ENCODE peak calls at places on chromosomes 11 and 22, in seven cellular contexts. V, L, T, B, K, F and G are unnamed samples.

GRCh38 chr22:37060801-37061610 is 9.5 kb downstream of the KCTD17 start:
- DNase-seq in V (no peak), L (no peak), T (no peak), B (no peak), K (no peak), F (no peak), G (no peak)

GRCh38 chr11:75513250-75513649 is 12.5 kb downstream of the GDPD5 start:
- DNase-seq in V (no peak), L (peak), T (no peak), B (no peak), K (no peak), F (no peak), G (peak)

GRCh38 chr11:120186799-120187591 is 23.8 kb upstream of the OAF start:
- DNase-seq in V (no peak), L (peak), T (no peak), B (peak), K (no peak), F (no peak), G (peak)

GRCh38 chr11:114258696-114259095 is 37.5 kb upstream of the NNMT start:
- DNase-seq in V (no peak), L (no peak), T (no peak), B (no peak), K (no peak), F (no peak), G (no peak)

GRCh38 chr11:20034941-20035340 is 125.3 kb downstream of the DBX1 start:
- DNase-seq in V (no peak), L (no peak), T (no peak), B (no peak), K (no peak), F (no peak), G (no peak)

GRCh38 chr11:122173587-122173986 is 57.6 kb upstream of the BLID start:
- DNase-seq in V (no peak), L (no peak), T (no peak), B (no peak), K (no peak), F (no peak), G (no peak)

GRCh38 chr11:22539851-22540376 is 85.7 kb downstream of the FANCF start:
- DNase-seq in V (no peak), L (peak), T (no peak), B (peak), K (peak), F (peak), G (peak)

GRCh38 chr11:7572001-7572712 is 58.4 kb downstream of the PPFIBP2 start:
- DNase-seq in V (no peak), L (no peak), T (no peak), B (no peak), K (no peak), F (peak), G (no peak)

GRCh38 chr11:1757861-1758610 is 5.7 kb downstream of the CTSD start:
- DNase-seq in V (no peak), L (no peak), T (no peak), B (no peak), K (no peak), F (no peak), G (no peak)

GRCh38 chr11:11981364-11981763 is 27.1 kb downstream of the DKK3 start:
- DNase-seq in V (no peak), L (no peak), T (peak), B (no peak), K (no peak), F (no peak), G (no peak)

GRCh38 chr11:6402561-6402981 is 12.3 kb downstream of the SMPD1 start:
- DNase-seq in V (no peak), L (peak), T (no peak), B (no peak), K (peak), F (no peak), G (no peak)

GRCh38 chr11:106395716-106396349 is 318.4 kb downstream of the AASDHPPT start:
- DNase-seq in V (no peak), L (no peak), T (no peak), B (peak), K (no peak), F (no peak), G (peak)

GRCh38 chr11:57417056-57417455 is 9.9 kb downstream of the SLC43A3 start:
- DNase-seq in V (no peak), L (peak), T (no peak), B (no peak), K (no peak), F (no peak), G (peak)

GRCh38 chr22:17115927-17116326 is 5.2 kb downstream of the TMEM121B start:
- DNase-seq in V (no peak), L (no peak), T (no peak), B (no peak), K (no peak), F (no peak), G (no peak)

GRCh38 chr22:46372686-46373085 is 37.2 kb downstream of the TRMU start:
- DNase-seq in V (no peak), L (no peak), T (no peak), B (no peak), K (no peak), F (no peak), G (no peak)

GRCh38 chr11:126332221-126332711 is 23.2 kb upstream of the ST3GAL4 start:
- DNase-seq in V (peak), L (peak), T (no peak), B (peak), K (no peak), F (no peak), G (peak)

GRCh38 chr11:126084608-126084912 is 21.9 kb upstream of the CDON start:
- DNase-seq in V (no peak), L (no peak), T (no peak), B (no peak), K (no peak), F (no peak), G (no peak)

GRCh38 chr22:36486619-36487384 is 5.4 kb upstream of the TXN2 start:
- DNase-seq in V (no peak), L (peak), T (no peak), B (peak), K (peak), F (peak), G (peak)

GRCh38 chr22:37254206-37254866 is 10.3 kb upstream of the RAC2 start:
- DNase-seq in V (peak), L (peak), T (no peak), B (peak), K (no peak), F (peak), G (peak)

GRCh38 chr11:64788321-64789215 is 10.2 kb upstream of the SF1 start:
- DNase-seq in V (no peak), L (no peak), T (no peak), B (no peak), K (no peak), F (no peak), G (no peak)

GRCh38 chr11:115564851-115565250 is 60.6 kb upstream of the CADM1 start:
- DNase-seq in V (no peak), L (no peak), T (no peak), B (no peak), K (no peak), F (no peak), G (no peak)

GRCh38 chr11:60900673-60901404 is 5.5 kb downstream of the PRPF19 start:
- DNase-seq in V (no peak), L (no peak), T (no peak), B (no peak), K (no peak), F (no peak), G (no peak)

GRCh38 chr22:22684605-22685561 is 40.5 kb downstream of the GGTLC2 start:
- DNase-seq in V (peak), L (peak), T (no peak), B (no peak), K (peak), F (no peak), G (peak)
- TF ChIP-seq CTCF in V (peak), L (peak), T (no peak), B (peak), K (peak), F (peak), G (peak)

GRCh38 chr11:102306817-102307814 is 10.2 kb upstream of the BIRC3 start:
- DNase-seq in V (no peak), L (peak), T (no peak), B (no peak), K (no peak), F (peak), G (no peak)
- H3K4me3 ChIP-seq in V (no peak), L (no peak), T (no peak), B (no peak), K (no peak), F (no peak), G (no peak)

DNA sequence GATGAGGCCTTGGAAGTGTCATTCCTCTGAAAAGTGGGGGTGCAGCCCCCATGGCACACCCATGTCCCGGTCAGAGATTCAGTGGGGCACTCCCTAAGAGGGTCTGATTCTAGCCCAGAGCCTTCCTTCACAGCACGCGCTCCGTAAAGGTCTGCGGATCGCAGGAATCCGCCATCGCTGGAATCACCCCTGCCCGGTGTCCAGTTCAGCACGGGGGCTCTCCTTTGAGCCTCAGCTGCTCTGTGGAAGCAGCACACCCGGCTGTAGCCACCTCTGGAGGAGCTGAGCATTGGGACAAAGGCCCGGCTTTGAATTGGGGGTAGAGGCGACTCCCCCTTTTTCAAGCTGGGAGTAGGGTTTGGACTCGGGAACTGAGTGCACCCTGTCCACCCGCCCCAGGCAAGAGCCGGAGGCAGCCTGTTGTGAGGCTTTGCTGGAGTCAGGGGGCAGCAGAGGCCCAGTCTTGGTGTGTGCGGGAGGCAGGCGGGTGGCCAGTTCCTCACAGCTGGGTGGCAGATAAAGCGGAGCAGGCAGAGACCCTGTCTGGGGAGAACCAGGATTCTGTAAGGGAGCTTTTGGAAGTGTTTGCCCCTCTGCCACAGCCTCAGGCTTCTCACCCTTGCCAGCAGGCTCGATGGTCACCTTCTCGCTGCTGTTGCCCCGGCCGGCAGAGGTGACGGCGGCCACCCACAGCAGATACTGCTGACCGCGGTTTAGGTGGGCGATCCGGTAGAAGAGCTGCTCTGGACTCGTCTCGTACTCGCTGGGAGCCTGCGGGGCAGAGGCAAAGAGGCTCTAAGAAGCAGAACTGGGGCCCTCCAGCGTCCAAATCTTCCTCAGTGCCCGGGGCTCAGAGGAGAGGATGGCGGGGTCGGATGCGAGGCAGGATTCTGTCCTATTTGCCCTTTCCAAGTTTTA is 115.9 kb downstream of the CEP164 start:
- DNase-seq in V (no peak), L (peak), T (no peak), B (no peak), K (no peak), F (peak), G (peak)
- TF ChIP-seq CTCF in V (peak), L (peak), T (no peak), B (peak), K (peak), F (peak), G (peak)

GRCh38 chr11:47188262-47188661 is 2.0 kb upstream of the PACSIN3 start:
- DNase-seq in V (no peak), L (no peak), T (no peak), B (no peak), K (no peak), F (no peak), G (no peak)

GRCh38 chr11:47189100-47189834 is 3.0 kb upstream of the PACSIN3 start:
- DNase-seq in V (peak), L (peak), T (peak), B (peak), K (no peak), F (peak), G (peak)

GRCh38 chr11:47186076-47186936 is at the start of gene PACSIN3:
- DNase-seq in V (no peak), L (peak), T (no peak), B (peak), K (peak), F (peak), G (no peak)

GRCh38 chr11:47186937-47187681 is 875 bp upstream of the PACSIN3 start:
- DNase-seq in V (no peak), L (peak), T (no peak), B (peak), K (peak), F (peak), G (peak)

DNA sequence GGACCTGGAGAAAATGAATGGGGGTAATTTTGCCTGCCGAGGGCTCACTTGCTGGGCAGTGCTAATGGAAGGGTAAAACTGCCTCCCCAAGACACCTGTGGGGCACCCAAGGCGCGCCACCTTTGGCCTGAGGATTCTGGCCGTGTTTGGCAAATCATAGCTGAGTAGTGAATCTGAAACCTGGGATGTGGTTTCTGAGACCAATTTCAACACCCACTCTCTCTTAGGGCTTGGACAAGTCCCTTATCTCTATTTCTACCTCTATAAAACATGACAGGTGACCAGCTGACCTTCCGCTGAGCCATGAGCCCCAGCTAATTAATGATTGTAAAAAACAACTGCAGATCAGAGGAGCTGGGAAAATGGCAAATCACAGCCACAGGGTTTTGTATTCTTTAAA is 1.5 kb upstream of the PACSIN3 start:
- DNase-seq in V (no peak), L (no peak), T (no peak), B (no peak), K (no peak), F (no peak), G (no peak)
- H3K4me3 ChIP-seq in V (peak), L (peak), T (peak), B (no peak), K (peak), F (peak), G (no peak)

GRCh38 chr22:40507491-40507890 is 129.0 kb downstream of the MRTFA start:
- DNase-seq in V (no peak), L (no peak), T (no peak), B (no peak), K (no peak), F (no peak), G (no peak)

GRCh38 chr22:40512426-40513136 is 123.9 kb downstream of the MRTFA start:
- DNase-seq in V (peak), L (peak), T (peak), B (peak), K (no peak), F (peak), G (peak)

GRCh38 chr22:40509401-40510134 is 127.0 kb downstream of the MRTFA start:
- DNase-seq in V (peak), L (peak), T (no peak), B (peak), K (no peak), F (no peak), G (peak)

GRCh38 chr22:40510965-40511364 is 125.6 kb downstream of the MRTFA start:
- DNase-seq in V (no peak), L (no peak), T (no peak), B (no peak), K (no peak), F (no peak), G (no peak)

GRCh38 chr22:40511604-40512003 is 124.9 kb downstream of the MRTFA start:
- DNase-seq in V (no peak), L (no peak), T (no peak), B (no peak), K (no peak), F (no peak), G (peak)
- TF ChIP-seq CTCF in V (no peak), L (no peak), T (no peak), B (no peak), K (no peak), F (no peak), G (no peak)